ENCODE peak calls at places on chromosome 19, in four cellular contexts. One of them, this sample, is unnamed.
A peak's percentile ranks its signal among the peaks of the same experiment; 100 is the strongest.

GRCh38 chr19:44553478-44554171 is 24.1 kb upstream of the CEACAM20 start:
- DNase-seq in pancreas: no peak
- DNase-seq in A673: no peak
- DNase-seq in breast epithelium: no peak
- DNase-seq in this sample: no peak

GRCh38 chr19:48629599-48630288 is 7.4 kb downstream of the DBP start:
- DNase-seq in pancreas: no peak
- DNase-seq in A673: peak; percentile 90
- DNase-seq in breast epithelium: no peak
- DNase-seq in this sample: no peak

GRCh38 chr19:7293795-7294570 is at the start of gene INSR:
- DNase-seq in pancreas: peak; percentile 94
- DNase-seq in A673: peak; percentile 93
- DNase-seq in breast epithelium: peak; percentile 91
- DNase-seq in this sample: peak; percentile 97

GRCh38 chr19:45999653-46000121 is 4.4 kb downstream of the CCDC61 start:
- DNase-seq in pancreas: no peak
- DNase-seq in A673: no peak
- DNase-seq in breast epithelium: no peak
- DNase-seq in this sample: no peak

GRCh38 chr19:11736696-11737095 is 2.0 kb downstream of the ZNF823 start:
- DNase-seq in pancreas: no peak
- DNase-seq in A673: peak; percentile 96
- DNase-seq in breast epithelium: no peak
- DNase-seq in this sample: no peak

GRCh38 chr19:49017666-49018351 is 918 bp upstream of the LHB start:
- DNase-seq in pancreas: peak; percentile 34
- DNase-seq in A673: peak; percentile 85
- DNase-seq in breast epithelium: no peak
- DNase-seq in this sample: no peak

GRCh38 chr19:58555369-58555885 is 522 bp upstream of the CHMP2A start:
- DNase-seq in pancreas: no peak
- DNase-seq in A673: no peak
- DNase-seq in breast epithelium: no peak
- DNase-seq in this sample: no peak

GRCh38 chr19:7478173-7478842 is 10.5 kb downstream of the PEX11G start:
- DNase-seq in pancreas: no peak
- DNase-seq in A673: no peak
- DNase-seq in breast epithelium: no peak
- DNase-seq in this sample: no peak

GRCh38 chr19:45474191-45474940 is 6.6 kb downstream of the FOSB start:
- DNase-seq in pancreas: no peak
- DNase-seq in A673: no peak
- DNase-seq in breast epithelium: no peak
- DNase-seq in this sample: no peak

GRCh38 chr19:31962565-31962996 is 382.8 kb upstream of the ZNF507 start:
- DNase-seq in pancreas: no peak
- DNase-seq in A673: no peak
- DNase-seq in breast epithelium: no peak
- DNase-seq in this sample: no peak

GRCh38 chr19:48967346-48968178 is 2.5 kb downstream of the FTL start:
- DNase-seq in pancreas: no peak
- DNase-seq in A673: no peak
- DNase-seq in breast epithelium: no peak
- DNase-seq in this sample: peak; percentile 62

GRCh38 chr19:54332149-54332548 is 6.8 kb downstream of the LILRA4 start:
- DNase-seq in pancreas: no peak
- DNase-seq in A673: no peak
- DNase-seq in breast epithelium: no peak
- DNase-seq in this sample: no peak

GRCh38 chr19:2097330-2098327 is 914 bp downstream of the IZUMO4 start:
- DNase-seq in pancreas: peak; percentile 83
- DNase-seq in A673: no peak
- DNase-seq in breast epithelium: no peak
- DNase-seq in this sample: peak; percentile 32

GRCh38 chr19:58265100-58265499 is 13.7 kb upstream of the ZNF8 start:
- DNase-seq in pancreas: no peak
- DNase-seq in A673: no peak
- DNase-seq in breast epithelium: no peak
- DNase-seq in this sample: no peak

GRCh38 chr19:56983148-56983547 is 136.6 kb upstream of the USP29 start:
- DNase-seq in pancreas: no peak
- DNase-seq in A673: no peak
- DNase-seq in breast epithelium: no peak
- DNase-seq in this sample: no peak

GRCh38 chr19:7104783-7105447 is 35.4 kb downstream of the ZNF557 start:
- DNase-seq in pancreas: no peak
- DNase-seq in A673: no peak
- DNase-seq in breast epithelium: no peak
- DNase-seq in this sample: no peak

GRCh38 chr19:3178377-3178972 is at the start of gene S1PR4:
- DNase-seq in pancreas: no peak
- DNase-seq in A673: no peak
- DNase-seq in breast epithelium: no peak
- DNase-seq in this sample: no peak

GRCh38 chr19:38727868-38728660 is 16.2 kb downstream of the CAPN12 start:
- DNase-seq in pancreas: no peak
- DNase-seq in A673: no peak
- DNase-seq in breast epithelium: no peak
- DNase-seq in this sample: no peak

GRCh38 chr19:8065489-8066261 is 13.1 kb downstream of the CCL25 start:
- DNase-seq in pancreas: no peak
- DNase-seq in A673: no peak
- DNase-seq in breast epithelium: no peak
- DNase-seq in this sample: no peak

GRCh38 chr19:39400997-39401548 is 5.6 kb upstream of the ZFP36 start:
- DNase-seq in pancreas: no peak
- DNase-seq in A673: no peak
- DNase-seq in breast epithelium: no peak
- DNase-seq in this sample: no peak

GRCh38 chr19:1855040-1855827 is 7.0 kb upstream of the REXO1 start:
- DNase-seq in pancreas: peak; percentile 72
- DNase-seq in A673: peak; percentile 89
- DNase-seq in breast epithelium: peak; percentile 93
- DNase-seq in this sample: peak; percentile 90

GRCh38 chr19:38395381-38396127 is 7.1 kb downstream of the SPRED3 start:
- DNase-seq in pancreas: no peak
- DNase-seq in A673: no peak
- DNase-seq in breast epithelium: no peak
- DNase-seq in this sample: no peak

GRCh38 chr19:32570081-32570785 is 10.8 kb upstream of the PDCD5 start:
- DNase-seq in pancreas: no peak
- DNase-seq in A673: peak; percentile 74
- DNase-seq in breast epithelium: peak; percentile 61
- DNase-seq in this sample: no peak

GRCh38 chr19:2243274-2244121 is 5.6 kb upstream of the AMH start:
- DNase-seq in pancreas: no peak
- DNase-seq in A673: no peak
- DNase-seq in breast epithelium: no peak
- DNase-seq in this sample: no peak

GRCh38 chr19:52665529-52665928 is 27.4 kb upstream of the ZNF83 start:
- DNase-seq in pancreas: no peak
- DNase-seq in A673: no peak
- DNase-seq in breast epithelium: no peak
- DNase-seq in this sample: no peak

GRCh38 chr19:31548941-31549340 is 199.7 kb upstream of the TSHZ3 start:
- DNase-seq in pancreas: no peak
- DNase-seq in A673: peak; percentile 42
- DNase-seq in breast epithelium: no peak
- DNase-seq in this sample: no peak

GRCh38 chr19:33954686-33955085 is 158.0 kb downstream of the KCTD15 start:
- DNase-seq in pancreas: peak; percentile 35
- DNase-seq in A673: no peak
- DNase-seq in breast epithelium: no peak
- DNase-seq in this sample: no peak

GRCh38 chr19:52099497-52100138 is 4.1 kb upstream of the ZNF841 start:
- DNase-seq in pancreas: no peak
- DNase-seq in A673: no peak
- DNase-seq in breast epithelium: no peak
- DNase-seq in this sample: no peak

GRCh38 chr19:10007366-10007765 is 2.9 kb downstream of the COL5A3 start:
- DNase-seq in pancreas: no peak
- DNase-seq in A673: no peak
- DNase-seq in breast epithelium: no peak
- DNase-seq in this sample: no peak

GRCh38 chr19:6092329-6093286 is 17.7 kb downstream of the RFX2 start:
- DNase-seq in pancreas: peak; percentile 68
- DNase-seq in A673: peak; percentile 56
- DNase-seq in breast epithelium: peak; percentile 82
- DNase-seq in this sample: peak; percentile 90
- H3K4me3 ChIP-seq in pancreas: no peak overlapping the region
- H3K4me3 ChIP-seq in A673: no peak overlapping the region
- H3K4me3 ChIP-seq in breast epithelium: peak overlapping the region; percentile 58
- H3K4me3 ChIP-seq in this sample: peak overlapping the region; percentile 50

GRCh38 chr19:50723735-50724521 is 764 bp downstream of the CLEC11A start:
- DNase-seq in pancreas: peak; percentile 9
- DNase-seq in A673: no peak
- DNase-seq in breast epithelium: no peak
- DNase-seq in this sample: no peak
- H3K27ac ChIP-seq in pancreas: no peak overlapping the region
- H3K27ac ChIP-seq in A673: peak overlapping the region; percentile 75
- H3K27ac ChIP-seq in breast epithelium: peak overlapping the region; percentile 89
- H3K27ac ChIP-seq in this sample: no peak overlapping the region

GRCh38 chr19:18896421-18896841 is 473 bp upstream of the CERS1 start:
- DNase-seq in pancreas: no peak
- DNase-seq in A673: peak; percentile 54
- DNase-seq in breast epithelium: no peak
- DNase-seq in this sample: no peak

GRCh38 chr19:18895038-18895827 is 725 bp downstream of the CERS1 start:
- DNase-seq in pancreas: no peak
- DNase-seq in A673: no peak
- DNase-seq in breast epithelium: no peak
- DNase-seq in this sample: peak; percentile 40

GRCh38 chr19:18895828-18896341 is at the start of gene CERS1:
- DNase-seq in pancreas: no peak
- DNase-seq in A673: peak; percentile 57
- DNase-seq in breast epithelium: no peak
- DNase-seq in this sample: no peak

GRCh38 chr19:18893573-18894253 is 2.2 kb downstream of the CERS1 start:
- DNase-seq in pancreas: no peak
- DNase-seq in A673: no peak
- DNase-seq in breast epithelium: no peak
- DNase-seq in this sample: no peak

DNA sequence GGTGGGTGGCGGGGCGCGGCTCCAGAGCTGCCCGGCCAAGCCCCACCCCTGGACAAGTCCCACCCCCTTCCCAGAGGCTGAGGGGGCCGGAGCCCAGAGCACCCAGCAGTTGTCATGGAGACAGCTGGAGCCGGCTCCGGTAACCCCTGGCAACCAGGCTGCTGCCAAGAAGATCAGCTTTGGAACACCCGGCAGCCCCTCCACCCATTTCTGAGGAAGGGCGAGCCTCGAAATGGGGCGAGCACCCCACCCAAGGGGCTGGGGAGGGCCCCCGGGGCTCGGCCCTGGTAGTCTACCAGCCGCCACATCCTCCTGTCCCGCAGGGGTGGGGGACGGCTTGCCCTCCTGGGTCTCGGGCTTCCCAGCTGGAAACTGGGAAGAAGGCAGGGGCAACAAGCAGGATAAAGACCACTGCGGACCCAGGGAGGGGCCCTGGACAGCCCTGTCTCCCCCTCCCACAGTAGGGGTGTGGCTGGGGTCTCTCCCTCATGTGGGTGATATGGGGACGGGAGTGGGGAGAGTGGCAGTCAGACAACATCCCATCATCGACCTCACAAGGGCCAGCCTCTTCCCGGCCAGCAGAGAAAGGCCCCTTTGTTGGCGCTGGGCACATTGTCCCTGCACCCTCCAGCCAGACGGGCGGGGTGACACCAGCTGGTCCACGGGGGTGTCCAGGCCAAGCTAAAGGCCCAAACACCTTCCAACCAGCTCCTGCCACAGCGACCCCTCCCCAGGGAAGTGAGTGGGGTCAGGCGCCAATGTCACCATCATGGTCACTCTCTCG is 1.5 kb downstream of the CERS1 start:
- DNase-seq in pancreas: no peak
- DNase-seq in A673: peak; percentile 80
- DNase-seq in breast epithelium: no peak
- DNase-seq in this sample: peak; percentile 61
- H3K4me3 ChIP-seq in pancreas: peak overlapping the region; percentile 35
- H3K4me3 ChIP-seq in A673: peak overlapping the region; percentile 60
- H3K4me3 ChIP-seq in breast epithelium: peak overlapping the region; percentile 74
- H3K4me3 ChIP-seq in this sample: peak overlapping the region; percentile 43

GRCh38 chr19:4378886-4379285 is 21.5 kb downstream of the SH3GL1 start:
- DNase-seq in pancreas: peak; percentile 13
- DNase-seq in A673: no peak
- DNase-seq in breast epithelium: no peak
- DNase-seq in this sample: no peak
- H3K27ac ChIP-seq in pancreas: peak overlapping the region; percentile 31
- H3K27ac ChIP-seq in A673: no peak overlapping the region
- H3K27ac ChIP-seq in breast epithelium: peak overlapping the region; percentile 32
- H3K27ac ChIP-seq in this sample: no peak overlapping the region

DNA sequence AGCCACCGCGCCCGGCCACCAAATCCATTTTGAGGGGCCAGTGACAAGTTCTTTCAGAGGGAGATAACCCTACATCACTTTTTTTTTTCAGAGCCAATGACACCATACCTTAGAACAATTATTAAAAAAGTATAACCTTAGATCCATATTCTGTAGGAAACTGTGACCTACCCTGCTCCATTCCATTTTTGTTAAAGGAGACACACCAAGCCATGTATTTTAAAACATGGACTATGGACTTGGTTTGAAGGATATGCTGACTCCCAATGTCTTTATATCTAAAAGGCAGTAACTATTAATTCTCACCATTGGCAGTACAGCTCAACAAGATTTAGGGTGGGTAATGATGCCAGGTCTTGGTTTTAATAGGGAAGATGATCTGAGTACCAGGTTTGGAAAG is 1.1 kb downstream of the GSK3A start:
- DNase-seq in pancreas: no peak
- DNase-seq in A673: no peak
- DNase-seq in breast epithelium: no peak
- DNase-seq in this sample: no peak
- H3K4me3 ChIP-seq in pancreas: peak overlapping the region; percentile 91
- H3K4me3 ChIP-seq in A673: peak overlapping the region; percentile 72
- H3K4me3 ChIP-seq in breast epithelium: peak overlapping the region; percentile 92
- H3K4me3 ChIP-seq in this sample: peak overlapping the region; percentile 73

GRCh38 chr19:55613930-55614710 is 8.7 kb downstream of the ZNF865 start:
- DNase-seq in pancreas: no peak
- DNase-seq in A673: no peak
- DNase-seq in breast epithelium: no peak
- DNase-seq in this sample: no peak

GRCh38 chr19:55617426-55617825 is 6.9 kb downstream of the ZNF784 start:
- DNase-seq in pancreas: no peak
- DNase-seq in A673: no peak
- DNase-seq in breast epithelium: no peak
- DNase-seq in this sample: no peak

GRCh38 chr19:55614711-55615552 is 9.4 kb downstream of the ZNF784 start:
- DNase-seq in pancreas: no peak
- DNase-seq in A673: no peak
- DNase-seq in breast epithelium: no peak
- DNase-seq in this sample: no peak

GRCh38 chr19:55616395-55616875 is 7.9 kb downstream of the ZNF784 start:
- DNase-seq in pancreas: no peak
- DNase-seq in A673: no peak
- DNase-seq in breast epithelium: no peak
- DNase-seq in this sample: no peak

GRCh38 chr19:55615553-55616394 is 8.6 kb downstream of the ZNF784 start:
- DNase-seq in pancreas: no peak
- DNase-seq in A673: no peak
- DNase-seq in breast epithelium: no peak
- DNase-seq in this sample: no peak
- H3K27ac ChIP-seq in pancreas: no peak overlapping the region
- H3K27ac ChIP-seq in A673: no peak overlapping the region
- H3K27ac ChIP-seq in breast epithelium: no peak overlapping the region
- H3K27ac ChIP-seq in this sample: no peak overlapping the region